ENCODE peak calls at places on chromosomes 6 and 20, in nine cellular contexts. R is RWPE1, M is NCI-H1092 treated with DMSO at 0.1 percent for 48 hours, P is nucleus accumbens, X is EL, G is putamen, E is nephron progenitor cell, F is GDM1, Q is BJ. T is an unnamed sample.

GRCh38 chr6:160398674-160399271 is 50.6 kb downstream of the SLC22A3 start:
- DNase-seq in R (no peak), M (no peak), P (no peak), X (no peak), G (no peak), E (no peak), F (no peak), Q (no peak), T (no peak)

GRCh38 chr20:25669826-25670422 is 26.7 kb downstream of the ZNF337 start:
- DNase-seq in R (peak; percentile 70), M (no peak), P (no peak), X (peak; percentile 75), G (no peak), E (no peak), F (no peak), Q (peak; percentile 53), T (peak; percentile 55)

GRCh38 chr6:34459899-34460593 is 5.8 kb upstream of the PACSIN1 start:
- DNase-seq in R (peak; percentile 46), M (peak; percentile 18), P (no peak), X (peak; percentile 41), G (peak; percentile 10), E (peak; percentile 51), F (peak; percentile 28), Q (no peak), T (peak; percentile 79)

GRCh38 chr6:43250992-43251373 is 7.7 kb downstream of the TTBK1 start:
- DNase-seq in R (peak; percentile 42), M (peak; percentile 35), P (no peak), X (no peak), G (no peak), E (no peak), F (no peak), Q (no peak), T (no peak)

GRCh38 chr20:40468759-40469158 is 220.3 kb downstream of the MAFB start:
- DNase-seq in R (no peak), M (no peak), P (no peak), X (no peak), G (no peak), E (no peak), F (no peak), Q (no peak), T (no peak)

GRCh38 chr6:33298773-33299236 is at the start of gene RGL2:
- DNase-seq in R (peak; percentile 47), M (peak; percentile 62), P (no peak), X (peak; percentile 72), G (peak; percentile 83), E (peak; percentile 52), F (peak; percentile 77), Q (no peak), T (peak; percentile 86)

GRCh38 chr6:49423817-49424216 is 39.2 kb downstream of the MMUT start:
- DNase-seq in R (peak; percentile 20), M (no peak), P (no peak), X (peak; percentile 8), G (no peak), E (no peak), F (no peak), Q (no peak), T (no peak)

GRCh38 chr20:11389188-11389587 is 528.5 kb upstream of the BTBD3 start:
- DNase-seq in R (peak; percentile 77), M (no peak), P (no peak), X (no peak), G (no peak), E (no peak), F (no peak), Q (no peak), T (no peak)

T was measured in H7.